ENCODE peak calls at places on chromosomes 12 and 14, in six cellular contexts. S is stimulated activated CD4-positive, alpha-beta T cell treated with anti-CD3 and anti-CD28 coated beads, Interleukin-12 subunit alpha, Interleukin-12 subunit beta, amount 100 ng/mL, for 48 hours; H is iPS-NIHi11; N is posterior vena cava; T is sigmoid colon; M is AG09319. G is an unnamed sample.
A peak's percentile ranks its signal among the peaks of the same experiment; 100 is the strongest.

GRCh38 chr12:54417712-54418440 is 1.2 kb downstream of the ITGA5 start:
- DNase-seq in S (no peak), H (peak; percentile 62), N (peak; percentile 71), T (peak; percentile 80), M (no peak), G (no peak)

GRCh38 chr12:119369907-119370546 is 35.5 kb downstream of the CCDC60 start:
- DNase-seq in S (no peak), H (no peak), N (no peak), T (no peak), M (no peak), G (no peak)

GRCh38 chr12:96587691-96588090 is 98.3 kb downstream of the CFAP54 start:
- DNase-seq in S (no peak), H (no peak), N (no peak), T (no peak), M (no peak), G (no peak)

GRCh38 chr12:71421007-71421406 is 18.6 kb upstream of the LGR5 start:
- DNase-seq in S (no peak), H (no peak), N (no peak), T (peak; percentile 40), M (no peak), G (no peak)

GRCh38 chr12:63294327-63294632 is 143.3 kb upstream of the AVPR1A start:
- DNase-seq in S (no peak), H (no peak), N (no peak), T (no peak), M (peak; percentile 25), G (no peak)

GRCh38 chr14:93137864-93138263 is 22.1 kb upstream of the ITPK1 start:
- DNase-seq in S (no peak), H (peak; percentile 59), N (no peak), T (peak; percentile 78), M (no peak), G (no peak)

GRCh38 chr14:95935228-95935822 is 58.7 kb downstream of the TUNAR start:
- DNase-seq in S (no peak), H (peak; percentile 55), N (no peak), T (no peak), M (no peak), G (no peak)

GRCh38 chr12:128829870-128830504 is 6.2 kb upstream of the SLC15A4 start:
- DNase-seq in S (no peak), H (no peak), N (no peak), T (peak; percentile 53), M (no peak), G (no peak)

GRCh38 chr12:131599214-131600159 is 111.4 kb upstream of the SFSWAP start:
- DNase-seq in S (no peak), H (no peak), N (no peak), T (no peak), M (no peak), G (no peak)

GRCh38 chr14:68977137-68977740 is 1.9 kb downstream of the ACTN1 start:
- DNase-seq in S (no peak), H (no peak), N (no peak), T (no peak), M (no peak), G (no peak)

GRCh38 chr12:39461059-39461458 is 18.1 kb upstream of the KIF21A start:
- DNase-seq in S (no peak), H (no peak), N (no peak), T (no peak), M (no peak), G (no peak)

GRCh38 chr14:20606190-20606901 is 15.2 kb upstream of the RNASE12 start:
- DNase-seq in S (no peak), H (peak; percentile 80), N (no peak), T (no peak), M (no peak), G (no peak)

GRCh38 chr12:108459106-108459505 is 56.0 kb upstream of the FICD start:
- DNase-seq in S (no peak), H (no peak), N (no peak), T (no peak), M (no peak), G (no peak)

GRCh38 chr12:109763201-109763841 is 49.7 kb downstream of the FAM222A start:
- DNase-seq in S (no peak), H (no peak), N (peak; percentile 32), T (peak; percentile 35), M (no peak), G (no peak)

GRCh38 chr12:117845271-117845904 is 123.4 kb downstream of the KSR2 start:
- DNase-seq in S (no peak), H (no peak), N (no peak), T (no peak), M (no peak), G (no peak)

GRCh38 chr14:69820991-69821390 is 23.9 kb upstream of the SLC10A1 start:
- DNase-seq in S (no peak), H (no peak), N (no peak), T (no peak), M (no peak), G (no peak)

GRCh38 chr12:83841620-83842019 is 1071.0 kb downstream of the SLC6A15 start:
- DNase-seq in S (no peak), H (no peak), N (no peak), T (no peak), M (no peak), G (no peak)

GRCh38 chr12:46553911-46554310 is 181.3 kb upstream of the SLC38A2 start:
- DNase-seq in S (no peak), H (no peak), N (no peak), T (no peak), M (peak; percentile 58), G (no peak)

GRCh38 chr14:64089920-64090319 is 204.3 kb downstream of the ESR2 start:
- DNase-seq in S (no peak), H (peak; percentile 70), N (no peak), T (no peak), M (no peak), G (no peak)

GRCh38 chr14:53896773-53897172 is 59.9 kb downstream of the BMP4 start:
- DNase-seq in S (no peak), H (no peak), N (no peak), T (no peak), M (peak; percentile 48), G (no peak)

GRCh38 chr14:67526676-67527459 is 6.2 kb upstream of the PLEKHH1 start:
- DNase-seq in S (no peak), H (peak; percentile 73), N (no peak), T (no peak), M (peak; percentile 10), G (no peak)

GRCh38 chr12:70719672-70720420 is 82.6 kb upstream of the PTPRB start:
- DNase-seq in S (no peak), H (peak; percentile 66), N (peak; percentile 83), T (peak; percentile 66), M (peak; percentile 4), G (peak; percentile 44)

GRCh38 chr12:89316705-89317139 is 35.6 kb downstream of the DUSP6 start:
- DNase-seq in S (no peak), H (no peak), N (no peak), T (no peak), M (no peak), G (no peak)

GRCh38 chr14:103428732-103429556 is 43.7 kb downstream of the MARK3 start:
- DNase-seq in S (no peak), H (no peak), N (no peak), T (no peak), M (no peak), G (no peak)

GRCh38 chr14:61179776-61180398 is 101.3 kb downstream of the TMEM30B start:
- DNase-seq in S (no peak), H (no peak), N (no peak), T (no peak), M (no peak), G (no peak)

GRCh38 chr12:8742501-8742900 is 44.7 kb downstream of the RIMKLB start:
- DNase-seq in S (no peak), H (no peak), N (no peak), T (no peak), M (peak; percentile 24), G (no peak)

GRCh38 chr14:87186745-87187144 is 806.2 kb downstream of the GALC start:
- DNase-seq in S (no peak), H (peak; percentile 47), N (no peak), T (no peak), M (no peak), G (no peak)

GRCh38 chr12:79658221-79658620 is 32.5 kb downstream of the PAWR start:
- DNase-seq in S (no peak), H (no peak), N (no peak), T (no peak), M (peak; percentile 47), G (no peak)

GRCh38 chr14:73441286-73441685 is 17.1 kb downstream of the NUMB start:
- DNase-seq in S (no peak), H (no peak), N (no peak), T (no peak), M (no peak), G (no peak)

GRCh38 chr14:30143617-30144016 is 216.0 kb upstream of the PRKD1 start:
- DNase-seq in S (no peak), H (no peak), N (no peak), T (no peak), M (no peak), G (no peak)

GRCh38 chr14:31414190-31414833 is 6.0 kb downstream of the HEATR5A start:
- DNase-seq in S (no peak), H (no peak), N (no peak), T (no peak), M (no peak), G (no peak)

GRCh38 chr14:37443461-37443860 is 151.6 kb downstream of the FOXA1 start:
- DNase-seq in S (no peak), H (no peak), N (no peak), T (no peak), M (peak; percentile 20), G (no peak)

GRCh38 chr14:94049625-94050023 is 23.5 kb downstream of the OTUB2 start:
- DNase-seq in S (no peak), H (no peak), N (no peak), T (peak; percentile 32), M (no peak), G (no peak)

GRCh38 chr14:36996133-36996856 is 176.1 kb downstream of the SLC25A21 start:
- DNase-seq in S (no peak), H (no peak), N (no peak), T (no peak), M (no peak), G (no peak)

GRCh38 chr14:74038015-74038859 is 19.1 kb downstream of the BBOF1 start:
- DNase-seq in S (peak; percentile 39), H (peak; percentile 62), N (no peak), T (no peak), M (peak; percentile 16), G (no peak)

GRCh38 chr12:1927751-1928351 is 9.4 kb upstream of the CACNA2D4 start:
- DNase-seq in S (no peak), H (no peak), N (no peak), T (peak; percentile 75), M (no peak), G (no peak)

GRCh38 chr12:21987786-21988185 is 46.6 kb upstream of the ABCC9 start:
- DNase-seq in S (no peak), H (no peak), N (no peak), T (no peak), M (no peak), G (no peak)